ENCODE peak calls at places on chromosomes 3 and 15, in four cellular contexts. C is tibial artery; B is A549; O is CD8-positive, alpha-beta T cell. K is an unnamed sample.

GRCh38 chr3:137925080-137925479 is 84.9 kb upstream of the CLDN18 start:
- DNase-seq in C (no peak), B (no peak), O (no peak), K (no peak)

GRCh38 chr3:133444071-133444774 is 44.4 kb downstream of the BFSP2 start:
- DNase-seq in C (no peak), B (peak), O (no peak), K (no peak)

GRCh38 chr3:42991369-42992315 is 12.5 kb downstream of the GASK1A start:
- DNase-seq in C (no peak), B (no peak), O (no peak), K (no peak)

GRCh38 chr3:72334681-72335457 is 513.4 kb downstream of the SHQ1 start:
- DNase-seq in C (peak), B (no peak), O (no peak), K (no peak)

GRCh38 chr3:377158-377561 is 180.6 kb downstream of the CHL1 start:
- DNase-seq in C (no peak), B (peak), O (no peak), K (peak)

GRCh38 chr3:157865449-157865862 is 240.8 kb downstream of the SHOX2 start:
- DNase-seq in C (no peak), B (peak), O (peak), K (peak)

GRCh38 chr3:10551821-10552630 is 46.6 kb upstream of the ATP2B2 start:
- DNase-seq in C (peak), B (peak), O (peak), K (no peak)

GRCh38 chr3:132605374-132605792 is 8.3 kb downstream of the ACKR4 start:
- DNase-seq in C (no peak), B (no peak), O (no peak), K (no peak)

GRCh38 chr3:191762323-191762960 is 301.5 kb downstream of the PYDC2 start:
- DNase-seq in C (no peak), B (no peak), O (no peak), K (no peak)

GRCh38 chr15:78024883-78025282 is 52.6 kb downstream of the TBC1D2B start:
- DNase-seq in C (no peak), B (no peak), O (no peak), K (no peak)

GRCh38 chr3:54232618-54233017 is 110.3 kb downstream of the CACNA2D3 start:
- DNase-seq in C (no peak), B (no peak), O (no peak), K (no peak)

GRCh38 chr15:73935547-73935946 is 9.3 kb downstream of the LOXL1 start:
- DNase-seq in C (peak), B (no peak), O (no peak), K (no peak)

GRCh38 chr15:92714071-92714456 is 58.5 kb upstream of the FAM174B start:
- DNase-seq in C (no peak), B (peak), O (no peak), K (peak)

GRCh38 chr15:60774829-60775228 is 295.9 kb upstream of the ICE2 start:
- DNase-seq in C (no peak), B (no peak), O (no peak), K (no peak)

GRCh38 chr3:4601926-4602325 is 108.8 kb downstream of the ITPR1 start:
- DNase-seq in C (no peak), B (no peak), O (no peak), K (no peak)

GRCh38 chr3:101159478-101159877 is 160.9 kb downstream of the IMPG2 start:
- DNase-seq in C (no peak), B (no peak), O (no peak), K (no peak)

GRCh38 chr15:99257107-99257750 is 5.9 kb downstream of the LRRC28 start:
- DNase-seq in C (no peak), B (no peak), O (no peak), K (no peak)

GRCh38 chr3:184571750-184572377 is 10.3 kb downstream of the EPHB3 start:
- DNase-seq in C (no peak), B (no peak), O (no peak), K (no peak)

GRCh38 chr3:131322946-131323505 is 58.5 kb upstream of the NUDT16 start:
- DNase-seq in C (no peak), B (no peak), O (no peak), K (no peak)

GRCh38 chr3:32392530-32393302 is 1.1 kb downstream of the CMTM7 start:
- DNase-seq in C (peak), B (peak), O (no peak), K (peak)

GRCh38 chr3:176696816-176697215 is 500.5 kb downstream of the TBL1XR1 start:
- DNase-seq in C (no peak), B (no peak), O (no peak), K (no peak)

GRCh38 chr15:90677807-90678790 is 39.0 kb upstream of the BLM start:
- DNase-seq in C (no peak), B (no peak), O (no peak), K (no peak)

GRCh38 chr15:64825081-64825430 is 391 bp downstream of the PIF1 start:
- DNase-seq in C (no peak), B (no peak), O (no peak), K (no peak)

GRCh38 chr3:81554805-81555204 is 206.6 kb downstream of the GBE1 start:
- DNase-seq in C (no peak), B (no peak), O (no peak), K (no peak)

GRCh38 chr15:79657722-79658121 is 225.6 kb downstream of the MINAR1 start:
- DNase-seq in C (no peak), B (no peak), O (no peak), K (no peak)

GRCh38 chr15:79378394-79379158 is 53.6 kb upstream of the MINAR1 start:
- DNase-seq in C (no peak), B (no peak), O (no peak), K (no peak)

GRCh38 chr15:85330941-85331588 is 49.3 kb upstream of the AKAP13 start:
- DNase-seq in C (peak), B (peak), O (peak), K (peak)

GRCh38 chr3:148178508-148178907 is 519.2 kb upstream of the AGTR1 start:
- DNase-seq in C (no peak), B (no peak), O (no peak), K (no peak)

GRCh38 chr3:43043071-43043766 is 62.7 kb downstream of the POMGNT2 start:
- DNase-seq in C (no peak), B (no peak), O (no peak), K (no peak)

GRCh38 chr3:19725000-19725399 is 209.0 kb downstream of the EFHB start:
- DNase-seq in C (no peak), B (no peak), O (no peak), K (no peak)

GRCh38 chr3:48463703-48464102 is 17.2 kb downstream of the ATRIP start:
- DNase-seq in C (no peak), B (no peak), O (no peak), K (no peak)

GRCh38 chr3:190323241-190323617 is 983 bp upstream of the CLDN1 start:
- DNase-seq in C (no peak), B (no peak), O (no peak), K (peak)

GRCh38 chr15:63388511-63388910 is 6.9 kb upstream of the CA12 start:
- DNase-seq in C (no peak), B (no peak), O (no peak), K (no peak)

GRCh38 chr3:28850186-28850585 is 430.7 kb upstream of the RBMS3 start:
- DNase-seq in C (no peak), B (no peak), O (no peak), K (no peak)

GRCh38 chr3:28856796-28857195 is 424.1 kb upstream of the RBMS3 start:
- DNase-seq in C (no peak), B (no peak), O (no peak), K (no peak)

GRCh38 chr3:28853830-28854229 is 427.0 kb upstream of the RBMS3 start:
- DNase-seq in C (no peak), B (no peak), O (no peak), K (no peak)
- TF ChIP-seq CTCF in C (no peak), B (peak), O (no peak), K (no peak)

GRCh38 chr3:186208328-186208989 is 99.6 kb upstream of the ETV5 start:
- DNase-seq in C (no peak), B (no peak), O (no peak), K (no peak)
- TF ChIP-seq CTCF in C (no peak), B (no peak), O (no peak), K (no peak)

DNA sequence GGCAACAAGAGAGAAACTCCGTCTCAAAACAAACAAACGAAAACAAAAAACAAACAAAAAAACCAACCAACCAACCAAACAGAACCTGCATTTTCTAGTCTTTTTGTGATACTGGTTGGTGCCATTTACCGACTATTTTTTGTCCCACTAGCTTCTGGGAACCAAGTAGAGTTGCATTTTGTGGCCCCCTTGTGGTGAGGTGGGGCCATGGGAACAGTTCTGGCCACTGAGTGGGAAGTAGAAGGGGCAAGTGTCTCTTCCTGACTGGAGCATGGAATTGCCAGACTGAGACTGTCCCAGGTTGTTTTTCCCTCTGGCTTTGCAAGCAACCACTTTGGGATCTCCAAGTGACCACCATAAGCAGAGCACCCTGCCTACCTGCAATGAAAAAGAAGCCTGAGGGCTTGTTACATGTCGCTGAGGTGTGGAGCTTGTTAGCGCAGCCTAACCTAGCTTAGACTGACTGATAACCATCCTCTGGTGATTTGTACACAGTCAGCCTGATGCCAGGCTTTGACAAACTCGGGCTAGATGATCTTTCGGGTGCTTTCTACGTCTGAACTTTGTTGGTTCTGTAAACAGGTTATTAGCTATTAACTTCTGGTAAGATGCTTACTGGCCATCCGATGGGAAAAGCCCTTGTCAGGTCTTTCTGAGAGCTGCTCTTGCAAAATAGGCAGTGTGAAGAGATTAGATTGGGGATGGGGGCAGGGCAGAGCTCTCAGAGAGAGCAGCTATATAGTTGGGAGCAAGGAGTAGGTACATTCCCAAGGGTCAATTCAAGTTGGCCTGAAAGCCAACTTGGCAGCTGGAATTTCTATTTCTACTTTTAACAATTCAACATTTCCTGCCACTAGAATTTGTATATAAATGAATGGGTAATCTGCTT is 172.2 kb downstream of the SSR3 start:
- DNase-seq in C (no peak), B (peak), O (no peak), K (peak)
- TF ChIP-seq CTCF in C (peak), B (peak), O (no peak), K (peak)

DNA sequence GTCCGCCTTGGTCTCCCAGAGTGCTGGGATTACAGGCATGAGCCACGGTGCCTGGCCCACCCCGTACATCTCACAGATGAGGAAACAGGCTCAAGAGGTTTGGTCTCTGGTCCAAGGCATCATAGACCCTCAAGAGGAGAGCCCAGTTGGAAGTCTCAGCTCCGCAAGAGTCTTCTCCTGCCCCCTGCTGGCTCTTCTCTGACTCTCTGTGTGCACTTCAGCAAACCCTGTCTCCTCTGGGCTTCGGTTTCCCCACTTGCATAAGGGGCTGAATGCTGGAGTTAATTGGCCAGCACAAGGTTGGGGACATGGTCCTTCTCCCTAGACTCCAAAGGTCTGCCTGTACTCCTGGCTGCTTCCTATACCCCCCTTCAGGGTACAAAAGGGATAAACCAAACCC is 3.9 kb downstream of the MST1R start:
- DNase-seq in C (no peak), B (no peak), O (no peak), K (no peak)
- TF ChIP-seq CTCF in C (no peak), B (peak), O (no peak), K (no peak)

K was measured in GM13976.